ENCODE peak calls at places on chromosomes 2 and 18, in seven cellular contexts. Y is ascending aorta; K is CD8-positive, alpha-beta T cell; W is A549; B is aorta; X is neural progenitor cell; H is hepatocyte. I is an unnamed sample.

GRCh38 chr2:135600915-135601314 is 69.6 kb downstream of the R3HDM1 start:
- DNase-seq in H (no peak), K (no peak), W (no peak), B (no peak), Y (no peak), X (no peak), I (no peak)

GRCh38 chr2:195575879-195576391 is 81.1 kb upstream of the SLC39A10 start:
- DNase-seq in Y (no peak), H (peak; percentile 55), W (peak; percentile 64), B (no peak), K (no peak), X (peak; percentile 16), I (peak; percentile 92)

GRCh38 chr2:165933211-165933610 is 20.4 kb downstream of the TTC21B start:
- DNase-seq in K (no peak), X (no peak), B (no peak), W (no peak), Y (no peak), H (no peak), I (no peak)

GRCh38 chr2:191870744-191871143 is 23.9 kb upstream of the CAVIN2 start:
- DNase-seq in W (no peak), B (no peak), H (no peak), K (no peak), Y (no peak), X (no peak), I (no peak)

GRCh38 chr18:8847900-8848299 is 142.5 kb downstream of the MTCL1 start:
- DNase-seq in B (no peak), X (no peak), W (no peak), Y (no peak), H (no peak), K (no peak), I (peak; percentile 45)

GRCh38 chr18:24552218-24552617 is 91.8 kb downstream of the HRH4 start:
- DNase-seq in Y (no peak), K (no peak), X (no peak), B (no peak), H (no peak), W (no peak), I (no peak)

GRCh38 chr18:5884375-5884774 is 10.9 kb downstream of the TMEM200C start:
- DNase-seq in H (no peak), X (no peak), Y (no peak), K (no peak), B (no peak), W (no peak), I (no peak)

GRCh38 chr18:22193466-22193865 is 24.1 kb downstream of the GATA6 start:
- DNase-seq in X (peak; percentile 60), B (no peak), W (no peak), Y (no peak), K (no peak), H (peak; percentile 78), I (peak; percentile 71)

GRCh38 chr2:151637284-151637781 is 96.9 kb downstream of the NEB start:
- DNase-seq in K (peak; percentile 39), H (no peak), W (no peak), B (no peak), X (no peak), Y (no peak), I (no peak)

GRCh38 chr2:86050301-86050700 is 55.4 kb downstream of the POLR1A start:
- DNase-seq in Y (no peak), W (no peak), K (no peak), B (no peak), H (no peak), X (no peak), I (no peak)

GRCh38 chr2:233267516-233268245 is 16.2 kb downstream of the ATG16L1 start:
- DNase-seq in X (no peak), W (no peak), B (no peak), H (no peak), K (peak; percentile 77), Y (peak; percentile 34), I (no peak)

GRCh38 chr18:5021558-5021957 is 175.5 kb downstream of the AKAIN1 start:
- DNase-seq in X (no peak), Y (no peak), K (no peak), B (no peak), W (no peak), H (no peak), I (no peak)

GRCh38 chr2:239329284-239329971 is 71.4 kb downstream of the HDAC4 start:
- DNase-seq in Y (no peak), B (no peak), W (no peak), K (no peak), H (no peak), X (no peak), I (no peak)

GRCh38 chr2:8489751-8490150 is 192.1 kb upstream of the ID2 start:
- DNase-seq in B (no peak), Y (no peak), H (no peak), K (no peak), W (no peak), X (no peak), I (no peak)

DNA sequence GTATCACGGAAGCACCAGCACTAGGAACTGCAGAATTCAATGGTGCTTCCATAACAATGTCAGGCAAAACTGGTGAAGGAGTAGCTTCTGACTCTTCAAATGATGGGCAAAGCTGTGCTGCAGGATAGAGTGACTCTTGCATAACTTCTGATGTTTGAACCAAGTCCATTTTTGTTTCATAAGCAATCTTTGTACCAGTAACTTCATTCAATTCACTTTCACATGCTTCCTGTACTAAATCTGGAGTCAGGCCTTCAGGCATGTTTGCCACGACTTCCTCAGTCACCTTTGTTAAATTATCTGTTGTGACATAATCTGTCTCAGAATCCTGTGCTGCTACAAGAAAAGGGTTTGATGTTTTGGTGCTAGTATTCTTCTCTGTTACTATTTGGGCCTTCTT is 24.0 kb downstream of the RTN4 start:
- DNase-seq in B (no peak), X (no peak), W (no peak), H (no peak), K (no peak), Y (no peak), I (no peak)
- H3K4me1 ChIP-seq in B (peaks cover 5% of the 10 kb centered on the region), X (peaks cover 6% of the 10 kb centered on the region), W (peaks cover 49% of the 10 kb centered on the region), H (peaks cover 13% of the 10 kb centered on the region), K (peaks cover 61% of the 10 kb centered on the region), Y (peaks cover 6% of the 10 kb centered on the region), I (peaks cover 13% of the 10 kb centered on the region)

GRCh38 chr18:35383136-35383535 is 6.0 kb upstream of the ZNF396 start:
- DNase-seq in K (no peak), Y (no peak), B (no peak), H (no peak), W (no peak), X (no peak), I (no peak)

GRCh38 chr18:35387367-35387685 is 10.2 kb upstream of the ZNF396 start:
- DNase-seq in H (no peak), Y (no peak), W (no peak), K (no peak), X (no peak), B (no peak), I (peak; percentile 12)

GRCh38 chr18:35389095-35389618 is 12.0 kb upstream of the ZNF396 start:
- DNase-seq in X (no peak), W (no peak), K (no peak), B (no peak), Y (no peak), H (no peak), I (peak; percentile 83)

GRCh38 chr18:35390956-35391695 is 14.0 kb upstream of the ZNF396 start:
- DNase-seq in W (no peak), K (no peak), B (no peak), H (no peak), X (no peak), Y (no peak), I (no peak)

GRCh38 chr18:35386600-35387366 is 9.6 kb upstream of the ZNF396 start:
- DNase-seq in B (no peak), Y (no peak), H (peak; percentile 91), W (peak; percentile 59), K (peak; percentile 65), X (peak; percentile 90), I (peak; percentile 93)
- H3K4me1 ChIP-seq in B (peaks cover 2% of the 10 kb centered on the region), Y (no peaks in the 10 kb centered on the region), H (no peaks in the 10 kb centered on the region), W (peaks cover 12% of the 10 kb centered on the region), K (no peaks in the 10 kb centered on the region), X (no peaks in the 10 kb centered on the region), I (no peaks in the 10 kb centered on the region)

DNA sequence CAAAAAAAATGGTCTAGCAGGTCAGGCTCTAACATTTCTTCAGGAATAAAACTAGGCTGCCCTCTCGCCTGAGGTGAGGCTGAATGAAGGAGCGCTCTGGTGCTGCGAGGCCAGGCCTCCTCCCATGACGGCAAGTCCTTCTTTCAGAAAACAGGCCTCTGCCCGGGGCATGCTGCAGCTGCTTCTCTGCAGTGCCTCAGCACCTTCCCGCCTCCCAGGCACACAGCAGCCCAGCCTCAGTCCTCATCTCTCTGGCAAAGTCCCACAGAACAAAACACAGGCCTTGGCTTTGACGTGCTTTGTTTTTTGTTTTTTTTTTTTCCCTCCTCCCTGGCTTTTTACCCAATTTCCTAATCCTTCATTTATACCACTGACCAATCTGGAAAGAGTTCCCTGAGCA is 74.8 kb downstream of the BCL11A start:
- DNase-seq in X (no peak), B (no peak), W (no peak), K (no peak), Y (no peak), H (no peak), I (peak; percentile 19)
- H3K4me1 ChIP-seq in X (peaks cover 31% of the 10 kb centered on the region), B (no peaks in the 10 kb centered on the region), W (peaks cover 6% of the 10 kb centered on the region), K (no peaks in the 10 kb centered on the region), Y (no peaks in the 10 kb centered on the region), H (peaks cover 76% of the 10 kb centered on the region), I (peaks cover 16% of the 10 kb centered on the region)

GRCh38 chr2:59173325-59173724 is 932.2 kb upstream of the FANCL start:
- DNase-seq in K (no peak), W (no peak), B (no peak), H (no peak), X (no peak), Y (no peak), I (no peak)

GRCh38 chr2:59171019-59171418 is 929.9 kb upstream of the FANCL start:
- DNase-seq in Y (no peak), B (no peak), X (no peak), H (no peak), K (no peak), W (no peak), I (no peak)

DNA sequence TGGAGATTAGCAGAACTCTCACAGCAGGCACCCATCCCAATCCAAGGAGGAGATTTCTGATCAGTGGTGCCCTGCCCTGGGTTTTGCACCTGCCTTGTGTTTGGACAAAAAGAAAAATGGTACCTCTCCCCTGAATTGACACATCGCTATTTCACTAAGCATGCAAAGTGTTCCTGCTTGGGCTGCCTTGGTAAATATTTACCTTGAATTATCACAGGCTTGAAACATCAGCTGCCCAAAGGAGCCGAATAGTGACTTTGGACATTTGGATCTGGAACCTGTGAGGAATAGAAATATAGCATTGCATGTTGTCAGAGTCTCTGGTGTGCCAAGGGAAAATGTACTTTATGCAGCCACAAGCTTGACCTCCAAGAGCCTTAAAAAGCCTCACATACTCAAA is 926.4 kb upstream of the FANCL start:
- DNase-seq in Y (no peak), X (no peak), H (no peak), K (no peak), B (no peak), W (no peak), I (no peak)
- H3K4me1 ChIP-seq in Y (no peaks in the 10 kb centered on the region), X (no peaks in the 10 kb centered on the region), H (no peaks in the 10 kb centered on the region), K (no peaks in the 10 kb centered on the region), B (no peaks in the 10 kb centered on the region), W (no peaks in the 10 kb centered on the region), I (no peaks in the 10 kb centered on the region)

GRCh38 chr2:108586631-108587030 is 52.4 kb downstream of the LIMS1 start:
- DNase-seq in X (no peak), K (no peak), Y (no peak), W (no peak), H (no peak), B (no peak), I (no peak)
- H3K4me1 ChIP-seq in X (peaks cover 10% of the 10 kb centered on the region), K (peaks cover 5% of the 10 kb centered on the region), Y (peaks cover 5% of the 10 kb centered on the region), W (peaks cover 60% of the 10 kb centered on the region), H (peaks cover 33% of the 10 kb centered on the region), B (no peaks in the 10 kb centered on the region), I (peaks cover 22% of the 10 kb centered on the region)